ENCODE peak calls at places on chromosomes 3 and 15, in four cellular contexts. V is colonic mucosa, W is DMS 273 treated with DMSO at 0.1 percent for 48 hours, S is T-helper 2 cell. K is an unnamed sample.

GRCh38 chr15:70262591-70263274 is 165.0 kb upstream of the TLE3 start:
- DNase-seq in S (no peak), W (no peak), V (no peak), K (no peak)

GRCh38 chr3:112633191-112633590 is 7.8 kb downstream of the CCDC80 start:
- DNase-seq in W (no peak), V (no peak), S (no peak), K (no peak)

GRCh38 chr15:50190166-50190570 is 8.2 kb downstream of the SLC27A2 start:
- DNase-seq in S (no peak), V (no peak), W (no peak), K (no peak)

GRCh38 chr15:22918056-22918455 is 62.1 kb downstream of the CYFIP1 start:
- DNase-seq in S (no peak), V (no peak), W (no peak), K (no peak)

GRCh38 chr3:63967675-63968611 is 55.4 kb downstream of the PSMD6 start:
- DNase-seq in W (no peak), S (peak; percentile 94), V (peak; percentile 73), K (no peak)

GRCh38 chr15:66658855-66659254 is 43.2 kb upstream of the SMAD6 start:
- DNase-seq in S (no peak), W (no peak), V (no peak), K (no peak)

GRCh38 chr3:117748131-117748530 is 1038.6 kb downstream of the TUSC7 start:
- DNase-seq in V (no peak), W (no peak), S (no peak), K (no peak)

GRCh38 chr3:10286596-10287295 is 6.0 kb downstream of the GHRL start:
- DNase-seq in S (no peak), V (no peak), W (no peak), K (no peak)

GRCh38 chr3:52053307-52054304 is 2.8 kb downstream of the DUSP7 start:
- DNase-seq in W (no peak), S (peak; percentile 72), V (no peak), K (no peak)

GRCh38 chr3:57557088-57557537 is 1.0 kb downstream of the PDE12 start:
- DNase-seq in V (peak; percentile 41), W (no peak), S (peak; percentile 76), K (peak; percentile 18)

GRCh38 chr3:132038198-132038825 is 3.5 kb upstream of the CPNE4 start:
- DNase-seq in W (no peak), S (no peak), V (no peak), K (peak; percentile 21)

GRCh38 chr3:60144071-60144470 is 1094.2 kb upstream of the CFAP20DC start:
- DNase-seq in V (no peak), W (no peak), S (no peak), K (no peak)

GRCh38 chr15:35932541-35932940 is 386.6 kb upstream of the DPH6 start:
- DNase-seq in V (no peak), W (no peak), S (no peak), K (no peak)

GRCh38 chr3:55897573-55898224 is 410.6 kb upstream of the WNT5A start:
- DNase-seq in S (no peak), V (peak; percentile 19), W (no peak), K (no peak)

GRCh38 chr3:88131695-88132094 is 18.1 kb upstream of the C3orf38 start:
- DNase-seq in W (no peak), S (no peak), V (no peak), K (no peak)

GRCh38 chr3:81909756-81910155 is 148.3 kb upstream of the GBE1 start:
- DNase-seq in S (no peak), W (no peak), V (no peak), K (no peak)